ENCODE peak calls at places on chromosomes 11 and 22, in four cellular contexts. One of them, this sample, is unnamed.

GRCh38 chr11:9265211-9266131 is at the start of gene DENND5A:
- DNase-seq in GM12878: no peak
- DNase-seq in K562: peak
- DNase-seq in H1: peak
- DNase-seq in this sample: peak

GRCh38 chr22:20095521-20095920 is 15.5 kb downstream of the DGCR8 start:
- DNase-seq in GM12878: no peak
- DNase-seq in K562: no peak
- DNase-seq in H1: no peak
- DNase-seq in this sample: no peak

GRCh38 chr11:15276616-15277015 is 161.9 kb downstream of the INSC start:
- DNase-seq in K562: peak
- DNase-seq in H1: no peak
- DNase-seq in GM12878: no peak
- DNase-seq in this sample: no peak

GRCh38 chr11:47924184-47924671 is 56.1 kb upstream of the PTPRJ start:
- DNase-seq in GM12878: no peak
- DNase-seq in H1: no peak
- DNase-seq in K562: no peak
- DNase-seq in this sample: peak

GRCh38 chr11:121580154-121580553 is 127.4 kb upstream of the SORL1-AS1 start:
- DNase-seq in K562: no peak
- DNase-seq in H1: no peak
- DNase-seq in GM12878: no peak
- DNase-seq in this sample: no peak

GRCh38 chr11:95327273-95327948 is 96.4 kb upstream of the SESN3 start:
- DNase-seq in H1: no peak
- DNase-seq in K562: no peak
- DNase-seq in GM12878: no peak
- DNase-seq in this sample: no peak

GRCh38 chr11:65646921-65647701 is 9.2 kb downstream of the SIPA1 start:
- DNase-seq in H1: peak
- DNase-seq in GM12878: no peak
- DNase-seq in K562: no peak
- DNase-seq in this sample: no peak

GRCh38 chr11:78855146-78855545 is 280.5 kb upstream of the NARS2 start:
- DNase-seq in K562: no peak
- DNase-seq in GM12878: no peak
- DNase-seq in H1: no peak
- DNase-seq in this sample: no peak

GRCh38 chr22:17780116-17780740 is 6.0 kb upstream of the BID start:
- DNase-seq in K562: no peak
- DNase-seq in GM12878: no peak
- DNase-seq in H1: no peak
- DNase-seq in this sample: no peak

GRCh38 chr22:50696251-50696798 is 23.7 kb downstream of the SHANK3 start:
- DNase-seq in GM12878: no peak
- DNase-seq in K562: no peak
- DNase-seq in H1: no peak
- DNase-seq in this sample: no peak

GRCh38 chr11:65642014-65642671 is 4.2 kb downstream of the SIPA1 start:
- DNase-seq in GM12878: no peak
- DNase-seq in H1: peak
- DNase-seq in K562: peak
- DNase-seq in this sample: no peak

GRCh38 chr11:91935120-91935519 is 289.5 kb upstream of the FAT3 start:
- DNase-seq in K562: no peak
- DNase-seq in H1: no peak
- DNase-seq in GM12878: no peak
- DNase-seq in this sample: no peak

GRCh38 chr11:121687961-121688566 is 235.3 kb upstream of the SORL1-AS1 start:
- DNase-seq in H1: no peak
- DNase-seq in GM12878: no peak
- DNase-seq in K562: no peak
- DNase-seq in this sample: no peak

DNA sequence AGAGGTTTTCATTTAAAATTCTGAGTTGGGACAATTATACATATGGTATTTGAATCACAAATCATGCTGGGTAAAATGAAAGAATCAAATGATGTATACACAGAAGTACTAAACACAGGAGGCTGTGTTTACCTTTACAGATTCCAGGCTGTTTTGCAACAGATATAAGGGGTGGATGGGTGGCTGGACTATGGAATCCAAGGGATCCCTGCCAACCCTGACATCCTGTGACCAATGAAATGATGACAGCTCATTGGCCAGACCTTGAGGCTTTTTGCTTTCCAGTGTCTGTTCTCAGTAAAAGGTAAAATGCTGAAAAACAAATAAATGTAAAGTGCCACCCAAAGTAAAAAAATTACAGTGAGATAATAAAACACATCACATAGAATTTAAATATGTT is 3.3 kb upstream of the DDI1 start:
- DNase-seq in GM12878: no peak
- DNase-seq in K562: no peak
- DNase-seq in H1: no peak
- DNase-seq in this sample: peak
- TF ChIP-seq HDAC6 in GM12878: no peak
- TF ChIP-seq HDAC6 in K562: no peak
- TF ChIP-seq HDAC6 in H1: no peak
- TF ChIP-seq HDAC6 in this sample: no peak

GRCh38 chr11:111417011-111417765 is 38.1 kb upstream of the POU2AF1 start:
- DNase-seq in H1: no peak
- DNase-seq in GM12878: peak
- DNase-seq in K562: no peak
- DNase-seq in this sample: peak
- TF ChIP-seq HDAC6 in H1: no peak
- TF ChIP-seq HDAC6 in GM12878: peak
- TF ChIP-seq HDAC6 in K562: no peak
- TF ChIP-seq HDAC6 in this sample: no peak

GRCh38 chr11:127270848-127271247 is 270.3 kb upstream of the KIRREL3 start:
- DNase-seq in H1: no peak
- DNase-seq in GM12878: no peak
- DNase-seq in K562: no peak
- DNase-seq in this sample: no peak
- TF ChIP-seq HDAC6 in H1: no peak
- TF ChIP-seq HDAC6 in GM12878: no peak
- TF ChIP-seq HDAC6 in K562: no peak
- TF ChIP-seq HDAC6 in this sample: no peak

GRCh38 chr11:16945671-16946469 is 68.3 kb downstream of the PLEKHA7 start:
- DNase-seq in H1: peak
- DNase-seq in K562: peak
- DNase-seq in GM12878: peak
- DNase-seq in this sample: peak
- TF ChIP-seq HDAC6 in H1: no peak
- TF ChIP-seq HDAC6 in K562: no peak
- TF ChIP-seq HDAC6 in GM12878: no peak
- TF ChIP-seq HDAC6 in this sample: no peak

DNA sequence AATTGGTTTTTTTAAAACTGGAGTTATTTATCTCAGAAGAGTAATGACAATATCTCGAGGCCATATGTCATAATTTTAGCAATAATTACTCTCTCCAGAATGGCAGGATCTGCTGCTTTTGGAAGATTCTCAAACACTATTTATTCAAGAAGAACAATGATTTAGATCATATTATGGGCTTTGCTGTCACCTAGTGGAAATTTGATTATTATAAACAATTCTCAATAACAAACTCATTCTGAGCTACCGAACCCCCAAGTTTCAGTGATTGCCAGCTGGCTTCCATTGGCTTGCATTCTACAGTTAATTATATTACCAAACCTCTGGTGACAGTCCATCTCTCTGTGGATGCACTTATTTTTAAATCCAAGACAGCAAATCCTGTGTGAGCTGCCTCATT is 27.9 kb upstream of the SLC36A4 start:
- DNase-seq in K562: peak
- DNase-seq in GM12878: no peak
- DNase-seq in H1: no peak
- DNase-seq in this sample: no peak
- TF ChIP-seq HDAC6 in K562: no peak
- TF ChIP-seq HDAC6 in GM12878: no peak
- TF ChIP-seq HDAC6 in H1: no peak
- TF ChIP-seq HDAC6 in this sample: no peak

GRCh38 chr11:119755351-119756071 is 26.5 kb upstream of the NECTIN1 start:
- DNase-seq in GM12878: no peak
- DNase-seq in H1: no peak
- DNase-seq in K562: no peak
- DNase-seq in this sample: no peak
- TF ChIP-seq HDAC6 in GM12878: no peak
- TF ChIP-seq HDAC6 in H1: no peak
- TF ChIP-seq HDAC6 in K562: no peak
- TF ChIP-seq HDAC6 in this sample: no peak